ENCODE peak calls at places on chromosomes 6 and 20, in nine cellular contexts. M is NCI-H2081; U is non-pigmented ciliary epithelial cell; L is GM12865; V is T-helper 1 cell; I is activated T-cell treated with anti-CD3 and anti-CD28 coated beads, Interleukin-2, amount 50 U/mL, for 72 hours; K is BJ; H is SJCRH30; F is left cardiac atrium. S is an unnamed sample.

GRCh38 chr20:25048519-25048952 is 9.4 kb downstream of the ACSS1 start:
- DNase-seq in M (no peak), U (no peak), L (no peak), V (no peak), I (no peak), K (no peak), H (no peak), F (no peak), S (no peak)

GRCh38 chr6:149037026-149037734 is 280.3 kb upstream of the TAB2 start:
- DNase-seq in M (no peak), U (no peak), L (no peak), V (no peak), I (no peak), K (no peak), H (peak; percentile 80), F (no peak), S (no peak)

GRCh38 chr6:157173756-157174155 is 149.6 kb downstream of the TMEM242 start:
- DNase-seq in M (no peak), U (no peak), L (no peak), V (no peak), I (no peak), K (no peak), H (no peak), F (no peak), S (no peak)

GRCh38 chr6:106525111-106525884 is 104.0 kb downstream of the RTN4IP1 start:
- DNase-seq in M (no peak), U (no peak), L (peak; percentile 79), V (no peak), I (no peak), K (no peak), H (no peak), F (no peak), S (no peak)

GRCh38 chr6:163381118-163381751 is 33.3 kb upstream of the QKI start:
- DNase-seq in M (no peak), U (no peak), L (no peak), V (no peak), I (no peak), K (no peak), H (no peak), F (no peak), S (no peak)

GRCh38 chr6:109687271-109687721 is 3.7 kb downstream of the AK9 start:
- DNase-seq in M (no peak), U (peak; percentile 87), L (no peak), V (no peak), I (peak; percentile 27), K (peak; percentile 62), H (peak; percentile 58), F (peak; percentile 34), S (no peak)

GRCh38 chr6:97215157-97215769 is 67.8 kb downstream of the MMS22L start:
- DNase-seq in M (peak; percentile 22), U (peak; percentile 47), L (peak; percentile 15), V (no peak), I (no peak), K (peak; percentile 22), H (peak; percentile 10), F (peak; percentile 24), S (no peak)

GRCh38 chr6:110034637-110035096 is 56.6 kb downstream of the GPR6 start:
- DNase-seq in M (no peak), U (no peak), L (no peak), V (no peak), I (no peak), K (no peak), H (no peak), F (no peak), S (no peak)

GRCh38 chr6:3977875-3978711 is 100.8 kb downstream of the FAM217A start:
- DNase-seq in M (no peak), U (peak; percentile 65), L (peak; percentile 77), V (no peak), I (peak; percentile 54), K (peak; percentile 58), H (no peak), F (no peak), S (peak; percentile 86)

GRCh38 chr20:32581839-32582658 is 3.1 kb downstream of the NOL4L start:
- DNase-seq in M (no peak), U (no peak), L (no peak), V (no peak), I (no peak), K (no peak), H (no peak), F (no peak), S (no peak)

S was measured in T-helper 2 cell.